ENCODE peak calls at places on chromosomes 11 and 22, in six cellular contexts. R is epithelial cell of esophagus, C is keratinocyte, T is left ventricle myocardium inferior, O is type B pancreatic cell, U is BJ. F is an unnamed sample.

GRCh38 chr11:68040121-68040956 is 1.5 kb downstream of the TCIRG1 start:
- DNase-seq in T (peak; percentile 66), U (no peak), R (peak; percentile 53), O (peak; percentile 71), C (no peak), F (peak; percentile 90)

GRCh38 chr22:19632671-19633148 is 81.6 kb upstream of the SEPTIN5 start:
- DNase-seq in U (no peak), R (peak; percentile 39), C (no peak), O (no peak), T (no peak), F (no peak)

GRCh38 chr22:46773074-46773473 is 10.6 kb downstream of the TBC1D22A start:
- DNase-seq in R (no peak), C (no peak), T (no peak), U (no peak), O (no peak), F (no peak)

GRCh38 chr22:22064580-22064979 is 82.0 kb upstream of the TOP3B start:
- DNase-seq in U (no peak), R (no peak), T (no peak), C (no peak), O (no peak), F (no peak)

GRCh38 chr11:125167292-125167953 is 2.9 kb downstream of the PKNOX2 start:
- DNase-seq in O (no peak), T (peak; percentile 33), C (no peak), U (no peak), R (no peak), F (no peak)

GRCh38 chr11:126149759-126150236 is 61.7 kb downstream of the RPUSD4 start:
- DNase-seq in C (no peak), T (no peak), R (no peak), U (no peak), O (no peak), F (no peak)

GRCh38 chr11:119671048-119671447 is 58.0 kb downstream of the NECTIN1 start:
- DNase-seq in T (peak; percentile 89), R (no peak), C (no peak), U (peak; percentile 1), O (no peak), F (no peak)

GRCh38 chr22:26391623-26392022 is 37.4 kb upstream of the ASPHD2 start:
- DNase-seq in C (no peak), U (no peak), O (no peak), R (no peak), T (no peak), F (no peak)

GRCh38 chr22:37018815-37019308 is 385 bp downstream of the TST start:
- DNase-seq in U (no peak), R (peak; percentile 52), O (no peak), T (peak; percentile 74), C (no peak), F (no peak)

GRCh38 chr11:67638535-67639437 is 777 bp downstream of the TBX10 start:
- DNase-seq in U (no peak), R (no peak), T (no peak), O (peak; percentile 64), C (no peak), F (no peak)

GRCh38 chr11:72389116-72389515 is 45.2 kb downstream of the CLPB start:
- DNase-seq in O (no peak), R (peak; percentile 33), C (no peak), U (no peak), T (no peak), F (no peak)

GRCh38 chr22:40400173-40400572 is 29.8 kb downstream of the SGSM3 start:
- DNase-seq in T (no peak), R (no peak), O (no peak), C (no peak), U (no peak), F (peak; percentile 62)

GRCh38 chr11:119999220-119999619 is 138.7 kb downstream of the TRIM29 start:
- DNase-seq in C (no peak), O (no peak), U (no peak), T (no peak), R (peak; percentile 22), F (no peak)

GRCh38 chr22:31496735-31497146 is 405 bp downstream of the SFI1 start:
- DNase-seq in O (no peak), U (no peak), T (no peak), C (no peak), R (peak; percentile 6), F (no peak)

GRCh38 chr11:47271961-47272661 is 2.2 kb downstream of the MADD start:
- DNase-seq in C (no peak), T (peak; percentile 50), O (no peak), R (no peak), U (no peak), F (peak; percentile 56)

GRCh38 chr11:2541881-2542361 is 97.1 kb downstream of the KCNQ1 start:
- DNase-seq in U (no peak), R (no peak), T (peak; percentile 9), C (no peak), O (no peak), F (no peak)

GRCh38 chr11:102883132-102883531 is 8.3 kb upstream of the MMP12 start:
- DNase-seq in R (peak; percentile 27), O (no peak), T (no peak), U (no peak), C (no peak), F (no peak)

GRCh38 chr11:111978028-111978771 is 41.1 kb downstream of the DIXDC1 start:
- DNase-seq in C (no peak), U (no peak), R (peak; percentile 77), T (peak; percentile 37), O (no peak), F (no peak)

GRCh38 chr11:2171531-2171930 is at the start of gene TH:
- DNase-seq in R (no peak), C (no peak), U (no peak), T (no peak), O (no peak), F (no peak)

GRCh38 chr11:114479331-114479730 is 40.1 kb downstream of the REXO2 start:
- DNase-seq in O (no peak), R (peak; percentile 31), C (no peak), T (no peak), U (no peak), F (no peak)

GRCh38 chr22:38724926-38725571 is 19.3 kb downstream of the GTPBP1 start:
- DNase-seq in O (no peak), R (peak; percentile 57), U (no peak), T (no peak), C (no peak), F (no peak)

GRCh38 chr11:1390603-1391164 is 950 bp downstream of the BRSK2 start:
- DNase-seq in T (peak; percentile 57), C (no peak), O (no peak), U (no peak), R (no peak), F (no peak)

GRCh38 chr11:3707176-3707575 is 36.0 kb upstream of the CHRNA10 start:
- DNase-seq in T (no peak), U (peak; percentile 50), C (no peak), R (no peak), O (no peak), F (no peak)

GRCh38 chr11:101456812-101457211 is 127.0 kb downstream of the TRPC6 start:
- DNase-seq in U (no peak), C (no peak), T (no peak), R (peak; percentile 42), O (no peak), F (no peak)
- TF ChIP-seq CTCF in U (peak; percentile 33), C (peak; percentile 5), T (peak; percentile 59), R (peak; percentile 30), O (peak; percentile 75), F (no peak)

GRCh38 chr11:69130586-69131566 is 24.9 kb upstream of the SMIM38 start:
- DNase-seq in R (no peak), U (no peak), O (no peak), C (no peak), T (peak; percentile 46), F (no peak)

GRCh38 chr11:69132301-69132670 is 23.4 kb upstream of the SMIM38 start:
- DNase-seq in C (no peak), T (no peak), U (no peak), O (no peak), R (no peak), F (no peak)

GRCh38 chr11:69129647-69130046 is 26.1 kb upstream of the SMIM38 start:
- DNase-seq in C (no peak), T (no peak), R (no peak), U (no peak), O (no peak), F (no peak)

GRCh38 chr11:69133251-69133650 is 22.5 kb upstream of the SMIM38 start:
- DNase-seq in R (no peak), C (no peak), T (no peak), O (no peak), U (no peak), F (no peak)

GRCh38 chr11:69131644-69132300 is 24.0 kb upstream of the SMIM38 start:
- DNase-seq in T (peak; percentile 71), C (peak; percentile 58), U (no peak), O (no peak), R (peak; percentile 88), F (peak; percentile 38)
- TF ChIP-seq CTCF in T (peak; percentile 91), C (peak; percentile 85), U (peak; percentile 90), O (peak; percentile 93), R (peak; percentile 93), F (peak; percentile 69)

GRCh38 chr11:33685061-33685460 is 15.6 kb downstream of the C11orf91 start:
- DNase-seq in C (no peak), U (no peak), O (no peak), T (no peak), R (peak; percentile 66), F (no peak)

GRCh38 chr11:33682019-33682418 is 18.6 kb downstream of the C11orf91 start:
- DNase-seq in U (no peak), T (no peak), R (no peak), C (no peak), O (no peak), F (no peak)

GRCh38 chr11:33687733-33688479 is 12.7 kb downstream of the C11orf91 start:
- DNase-seq in U (no peak), O (no peak), T (no peak), R (peak; percentile 78), C (no peak), F (peak; percentile 51)

GRCh38 chr11:33684003-33684715 is 16.5 kb downstream of the C11orf91 start:
- DNase-seq in O (no peak), C (no peak), T (no peak), R (no peak), U (no peak), F (no peak)

GRCh38 chr11:33682446-33682845 is 18.2 kb downstream of the C11orf91 start:
- DNase-seq in T (no peak), R (peak; percentile 82), O (no peak), U (no peak), C (no peak), F (no peak)
- TF ChIP-seq CTCF in T (peak; percentile 42), R (peak; percentile 43), O (no peak), U (peak; percentile 38), C (peak; percentile 69), F (no peak)

DNA sequence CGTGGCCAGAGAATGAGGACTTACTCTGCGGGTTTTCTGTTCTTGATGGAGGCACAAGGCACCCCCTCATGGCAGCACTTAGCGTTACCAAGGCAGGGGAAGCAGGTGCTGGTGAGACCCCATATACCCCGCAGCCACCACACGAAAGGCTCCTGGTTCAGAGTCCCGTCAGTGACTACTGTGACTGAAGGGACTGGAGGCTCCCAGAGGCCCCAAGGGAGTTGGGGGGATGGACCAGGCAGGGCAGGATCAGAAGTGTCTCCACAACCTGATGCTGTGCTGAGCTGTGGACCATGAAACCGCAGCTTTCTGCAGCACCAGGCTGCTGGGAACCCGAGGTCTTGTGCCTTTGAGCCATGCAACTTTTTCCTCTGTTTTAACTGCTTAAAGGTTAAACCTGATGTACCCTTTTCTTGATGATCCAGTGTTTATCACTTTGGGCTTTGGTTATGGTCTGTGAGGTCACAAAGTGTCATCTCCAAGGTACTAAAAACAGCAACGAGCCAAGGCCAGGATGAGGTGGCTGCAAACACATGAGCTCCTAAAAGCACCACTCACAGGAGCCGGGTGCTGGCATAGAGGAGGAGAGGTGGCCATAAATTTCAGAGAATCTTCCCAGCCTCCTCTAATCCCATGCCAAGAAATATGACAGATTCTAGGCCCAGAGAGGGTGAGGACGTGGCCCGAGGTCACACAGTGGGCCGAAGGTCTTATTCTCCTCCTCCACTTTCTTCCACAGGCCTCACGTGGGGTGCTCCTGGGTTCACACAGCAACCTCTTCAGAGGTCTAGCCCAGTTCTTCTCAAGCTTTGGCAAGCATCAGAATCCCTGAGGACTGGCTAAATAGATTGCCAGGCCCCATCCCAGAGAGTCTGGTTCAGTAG is 4.2 kb upstream of the LRRC32 start:
- DNase-seq in C (no peak), U (no peak), T (no peak), O (no peak), R (no peak), F (no peak)
- TF ChIP-seq CTCF in C (no peak), U (no peak), T (no peak), O (peak; percentile 22), R (no peak), F (peak; percentile 8)